ENCODE peak calls at places on chromosome 2, in nine cellular contexts. Y is neural progenitor cell, J is BE2C, L is cardiac fibroblast, R is hepatocyte, C is transverse colon, X is B cell, N is A549, O is heart right ventricle. B is an unnamed sample.

GRCh38 chr2:130351495-130352125 is 4.2 kb upstream of the PTPN18 start:
- DNase-seq in R (no peak), L (no peak), X (no peak), Y (no peak), C (no peak), N (no peak), O (no peak), J (no peak), B (no peak)

GRCh38 chr2:19021100-19021476 is 337.3 kb downstream of the OSR1 start:
- DNase-seq in O (no peak), X (no peak), R (peak), N (peak), J (no peak), Y (peak), L (peak), C (no peak), B (no peak)

GRCh38 chr2:5589183-5589582 is 103.0 kb upstream of the SOX11 start:
- DNase-seq in J (no peak), N (no peak), L (no peak), Y (no peak), X (no peak), O (no peak), C (no peak), R (no peak), B (no peak)

GRCh38 chr2:203033395-203033794 is 18.7 kb downstream of the NBEAL1 start:
- DNase-seq in J (no peak), L (no peak), O (no peak), R (no peak), Y (no peak), C (no peak), X (no peak), N (no peak), B (no peak)

GRCh38 chr2:145415151-145415550 is 895.2 kb upstream of the ZEB2 start:
- DNase-seq in Y (no peak), J (no peak), O (no peak), L (no peak), C (no peak), R (no peak), X (no peak), N (no peak), B (no peak)

GRCh38 chr2:46241344-46241743 is 55.9 kb upstream of the EPAS1 start:
- DNase-seq in C (no peak), O (no peak), R (no peak), J (no peak), X (no peak), Y (no peak), N (no peak), L (peak), B (no peak)

GRCh38 chr2:26885651-26886329 is 37.9 kb downstream of the DPYSL5 start:
- DNase-seq in L (no peak), C (no peak), R (peak), Y (no peak), N (no peak), O (no peak), J (no peak), X (no peak), B (no peak)

GRCh38 chr2:217857624-217858506 is 144.9 kb downstream of the TNS1 start:
- DNase-seq in R (no peak), J (no peak), L (no peak), Y (no peak), X (no peak), N (no peak), O (peak), C (no peak), B (no peak)

GRCh38 chr2:109226128-109226527 is 97.1 kb downstream of the SH3RF3 start:
- DNase-seq in Y (no peak), C (no peak), J (no peak), L (no peak), O (no peak), X (no peak), N (no peak), R (no peak), B (no peak)

GRCh38 chr2:178392215-178392614 is 58.8 kb downstream of the PRKRA start:
- DNase-seq in R (no peak), L (peak), X (no peak), O (no peak), C (no peak), Y (no peak), J (no peak), N (no peak), B (no peak)

GRCh38 chr2:86017901-86018896 is 87.5 kb downstream of the POLR1A start:
- DNase-seq in X (no peak), J (peak), C (peak), O (peak), Y (no peak), R (no peak), L (peak), N (peak), B (peak)

GRCh38 chr2:100142393-100142792 is at the start of gene AFF3:
- DNase-seq in L (no peak), X (peak), O (no peak), C (peak), N (no peak), R (no peak), Y (no peak), J (no peak), B (no peak)

DNA sequence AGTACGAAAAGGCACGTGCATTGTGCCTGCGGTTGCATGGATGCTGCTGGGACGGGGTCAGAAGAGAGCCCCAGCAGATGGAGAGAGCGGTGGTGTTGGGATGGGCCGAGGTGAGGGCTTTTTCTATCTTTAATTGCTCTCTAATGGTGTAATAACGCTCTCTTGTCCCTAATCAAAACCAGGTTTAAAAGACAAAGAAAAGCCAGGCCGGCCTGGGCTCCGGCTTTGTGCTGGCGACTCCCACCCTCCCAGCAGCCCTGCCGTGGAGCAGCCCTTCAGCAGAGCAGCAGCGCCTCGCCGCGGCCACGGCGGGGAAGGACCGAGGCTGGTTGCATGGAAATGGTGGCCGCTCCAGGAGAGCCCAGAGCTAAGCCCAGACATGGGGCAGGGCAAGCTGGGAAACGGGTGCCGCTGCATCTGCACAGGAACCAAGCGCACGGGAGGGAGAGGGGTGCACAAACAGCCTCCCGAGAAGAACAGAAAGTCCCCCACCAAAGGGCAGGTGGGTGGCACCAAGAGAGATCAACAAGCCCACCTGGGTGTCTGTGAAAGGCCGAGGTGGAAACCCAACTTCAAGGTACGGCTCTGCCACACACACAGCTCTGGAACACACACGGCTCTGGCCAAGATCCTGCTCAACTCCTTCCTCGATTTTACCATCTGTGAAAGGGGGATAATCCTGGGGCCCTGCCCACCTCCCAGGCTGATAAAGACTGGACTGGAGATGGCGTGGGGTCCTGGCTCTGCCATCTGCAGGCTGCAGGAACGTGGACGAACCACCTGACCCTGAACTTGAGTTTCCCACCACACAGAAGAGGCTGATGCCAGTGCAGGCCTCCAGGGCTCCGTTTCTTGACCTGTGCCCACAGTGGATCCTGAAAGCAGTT is 15.0 kb downstream of the HS1BP3 start:
- DNase-seq in C (peak), L (peak), N (peak), R (peak), Y (peak), O (peak), X (peak), J (peak), B (peak)
- TF ChIP-seq CTCF in C (peak), L (peak), N (peak), R (peak), Y (peak), O (peak), X (peak), J (peak), B (peak)

GRCh38 chr2:238139141-238139840 is 823 bp downstream of the KLHL30 start:
- DNase-seq in N (no peak), C (no peak), J (no peak), Y (peak), O (no peak), R (no peak), L (no peak), X (no peak), B (no peak)
- TF ChIP-seq CTCF in N (peak), C (peak), J (peak), Y (peak), O (peak), R (peak), L (peak), X (peak), B (peak)

GRCh38 chr2:207143131-207143473 is 22.6 kb downstream of the KLF7 start:
- DNase-seq in X (no peak), L (no peak), R (no peak), C (no peak), J (no peak), O (no peak), N (no peak), Y (no peak), B (no peak)

GRCh38 chr2:207143474-207144190 is 22.1 kb downstream of the KLF7 start:
- DNase-seq in R (peak), N (no peak), Y (peak), O (peak), C (peak), J (peak), X (no peak), L (peak), B (no peak)

GRCh38 chr2:207144191-207144795 is 21.5 kb downstream of the KLF7 start:
- DNase-seq in L (no peak), J (no peak), X (no peak), O (no peak), N (no peak), Y (no peak), R (no peak), C (no peak), B (no peak)

GRCh38 chr2:207141381-207141780 is 24.4 kb downstream of the KLF7 start:
- DNase-seq in R (no peak), C (no peak), O (no peak), N (no peak), L (no peak), J (no peak), Y (no peak), X (no peak), B (no peak)

DNA sequence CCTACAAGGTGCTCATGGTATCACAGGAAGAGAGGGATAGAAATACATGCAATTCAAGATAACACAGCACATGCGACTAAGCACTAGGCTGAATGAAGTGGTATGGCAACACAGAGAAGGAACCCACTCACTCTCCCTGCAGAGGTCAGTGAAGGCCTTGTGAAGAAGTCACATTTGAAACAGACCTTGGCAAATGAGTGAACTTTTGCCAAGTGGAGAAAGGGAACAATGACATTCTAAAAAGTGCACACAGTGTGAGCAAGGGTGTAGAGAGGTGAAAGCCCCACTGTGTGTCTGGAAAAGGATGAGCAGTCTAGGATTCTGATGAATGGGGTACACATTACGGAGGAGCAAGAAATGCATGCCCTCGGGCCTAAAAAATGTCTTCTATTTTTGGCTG is 23.3 kb downstream of the KLF7 start:
- DNase-seq in Y (no peak), R (no peak), L (no peak), C (no peak), J (no peak), X (no peak), N (no peak), O (no peak), B (no peak)
- TF ChIP-seq CTCF in Y (no peak), R (peak), L (no peak), C (no peak), J (peak), X (peak), N (no peak), O (no peak), B (no peak)

DNA sequence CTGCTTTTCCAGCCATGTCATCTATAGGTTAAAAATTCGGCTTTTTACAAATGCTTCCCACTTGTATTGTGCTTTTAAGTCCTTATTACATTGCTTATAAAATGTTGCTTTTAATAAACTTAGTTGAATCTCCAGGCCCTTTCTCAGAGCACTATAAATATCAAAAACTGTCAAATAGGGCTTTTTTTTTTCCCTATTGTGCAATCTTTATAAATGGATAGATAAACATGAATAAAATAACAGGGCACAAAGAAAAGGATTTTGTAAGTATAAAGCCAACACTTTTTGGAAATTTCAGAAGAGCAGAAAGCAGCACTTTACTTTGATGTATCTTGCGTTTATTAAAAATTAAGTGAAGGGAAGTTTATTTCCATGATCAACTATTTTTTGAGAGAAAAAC is 107.5 kb upstream of the CDCA7 start:
- DNase-seq in X (no peak), L (no peak), Y (no peak), C (no peak), J (no peak), R (no peak), O (no peak), N (no peak), B (no peak)
- TF ChIP-seq CTCF in X (no peak), L (no peak), Y (no peak), C (no peak), J (no peak), R (no peak), O (no peak), N (no peak), B (no peak)

GRCh38 chr2:60796573-60797509 is 40.8 kb downstream of the PAPOLG start:
- DNase-seq in Y (no peak), O (no peak), N (no peak), C (no peak), J (no peak), X (peak), R (no peak), L (peak), B (no peak)

GRCh38 chr2:60793169-60793568 is 37.1 kb downstream of the PAPOLG start:
- DNase-seq in N (no peak), C (no peak), O (no peak), R (no peak), J (no peak), L (no peak), Y (no peak), X (no peak), B (no peak)

GRCh38 chr2:60794271-60794863 is 38.3 kb downstream of the PAPOLG start:
- DNase-seq in X (peak), O (no peak), J (no peak), C (no peak), Y (no peak), L (peak), R (no peak), N (peak), B (no peak)
- TF ChIP-seq CTCF in X (peak), O (peak), J (no peak), C (peak), Y (peak), L (peak), R (peak), N (peak), B (no peak)

DNA sequence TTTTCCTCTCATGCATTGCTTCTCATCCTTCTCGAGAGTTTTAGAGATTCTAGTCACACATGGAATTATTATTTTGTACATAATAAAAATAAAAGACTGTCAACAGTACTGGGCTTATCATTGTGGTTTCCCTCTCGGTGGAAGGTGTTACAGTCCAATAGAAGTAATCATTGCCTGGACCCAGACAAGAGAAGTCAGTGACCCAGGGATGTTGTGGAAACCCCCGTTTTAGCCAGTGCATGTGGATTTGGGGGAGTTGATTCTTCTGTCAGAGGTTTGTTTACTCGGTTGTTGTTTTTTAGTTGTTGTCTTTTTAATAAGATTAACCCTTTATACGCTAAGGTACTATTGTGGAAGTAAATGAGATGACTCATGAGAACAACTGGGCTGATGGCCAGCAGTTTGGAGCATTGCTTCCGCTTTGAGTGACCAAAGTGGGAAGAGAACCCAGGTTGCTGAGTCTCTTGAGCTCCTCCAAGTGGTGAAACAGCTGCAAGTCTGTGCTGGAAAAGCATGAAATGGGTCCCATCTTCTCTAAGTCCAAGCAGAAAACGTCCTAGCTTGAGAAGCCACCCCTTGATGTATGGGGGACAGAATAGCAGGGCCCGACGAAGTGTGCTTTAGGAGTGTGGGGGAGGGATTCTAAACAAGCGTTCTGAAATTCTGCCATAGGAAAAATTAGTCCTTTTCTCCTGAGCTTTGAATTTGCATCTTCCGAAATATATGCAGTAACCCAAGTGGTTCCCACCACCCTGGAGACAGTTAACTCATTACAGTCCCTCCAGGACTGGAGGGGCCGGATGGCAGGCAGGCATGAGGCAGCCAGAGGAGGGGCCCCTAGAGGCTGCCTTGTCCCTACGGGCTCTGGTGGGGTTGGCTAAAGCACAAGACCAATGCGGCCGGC is 61.8 kb upstream of the GPR45 start:
- DNase-seq in N (peak), J (peak), R (peak), C (peak), Y (peak), L (peak), X (no peak), O (no peak), B (peak)
- TF ChIP-seq CTCF in N (peak), J (peak), R (peak), C (no peak), Y (peak), L (peak), X (no peak), O (no peak), B (peak)

DNA sequence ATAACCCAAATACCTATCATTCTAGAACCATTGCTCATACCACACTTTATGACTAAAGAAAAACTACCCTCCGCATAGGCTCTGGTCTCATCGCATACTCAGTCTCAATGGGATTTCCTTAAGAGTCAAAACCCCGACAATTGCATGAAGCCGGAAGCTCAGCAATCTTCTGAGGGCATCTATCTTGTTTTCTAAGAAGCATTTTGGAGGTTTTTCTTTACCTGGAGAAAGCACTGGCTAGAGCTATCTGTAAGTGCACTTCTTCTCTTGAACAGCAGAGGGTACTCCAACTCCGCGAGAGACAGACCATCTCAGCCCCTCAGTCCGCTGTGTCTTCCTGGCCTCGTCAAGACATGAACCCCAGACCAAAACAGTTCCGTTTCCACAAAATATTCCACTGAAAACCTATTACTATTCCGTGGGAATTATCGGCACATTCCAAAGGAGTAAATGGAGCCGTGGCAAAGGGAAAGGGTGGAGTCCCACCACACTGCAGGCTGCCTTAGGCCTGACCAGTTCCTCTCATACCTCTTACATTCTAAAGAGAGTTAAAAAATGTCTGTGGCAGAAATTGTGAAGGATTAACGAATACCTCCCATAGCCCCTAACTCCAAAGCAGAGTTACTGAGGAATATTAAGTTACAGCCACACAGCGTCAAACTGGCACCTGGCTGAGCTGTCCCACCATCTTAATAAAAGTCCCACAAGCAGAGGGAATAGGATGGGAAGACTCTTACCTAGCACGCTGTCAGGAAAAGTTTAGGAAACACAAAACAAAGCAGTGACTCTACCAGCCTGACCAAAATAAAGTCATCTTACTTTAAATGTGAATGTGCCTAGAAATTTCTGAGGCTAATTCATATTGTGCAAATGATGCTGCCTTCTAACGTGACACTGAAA is 325.6 kb upstream of the VRK2 start:
- DNase-seq in C (peak), R (peak), N (peak), J (peak), O (no peak), X (peak), Y (peak), L (peak), B (peak)
- TF ChIP-seq CTCF in C (peak), R (peak), N (peak), J (peak), O (peak), X (peak), Y (peak), L (peak), B (peak)

B was measured in Calu3.